ENCODE peak calls at places on chromosomes 12 and 14, in eight cellular contexts. I, V, O, T, F, N, L and K are unnamed samples.

GRCh38 chr12:3597526-3598210 is 106.7 kb downstream of the PRMT8 start:
- DNase-seq in I (no peak), T (no peak), L (no peak), O (no peak), V (no peak), N (no peak), F (peak), K (no peak)

GRCh38 chr12:54428050-54429013 is 9.3 kb upstream of the ITGA5 start:
- DNase-seq in V (peak), O (no peak), T (peak), L (no peak), I (no peak), N (no peak), F (peak), K (no peak)

GRCh38 chr14:28701733-28702132 is 64.9 kb upstream of the FOXG1 start:
- DNase-seq in V (no peak), F (no peak), O (no peak), N (no peak), I (no peak), L (no peak), T (no peak), K (no peak)

GRCh38 chr14:85308531-85309300 is 221.2 kb upstream of the FLRT2 start:
- DNase-seq in V (no peak), O (no peak), F (no peak), N (no peak), L (no peak), I (no peak), T (peak), K (no peak)

GRCh38 chr12:26319511-26319910 is 124.1 kb downstream of the SSPN start:
- DNase-seq in L (no peak), F (peak), N (no peak), T (no peak), V (no peak), O (no peak), I (peak), K (peak)

GRCh38 chr12:112716099-112717093 is 75.2 kb upstream of the RPH3A start:
- DNase-seq in L (peak), I (no peak), O (no peak), F (no peak), N (peak), T (peak), V (no peak), K (no peak)

GRCh38 chr14:83660597-83660996 is 1869.3 kb upstream of the FLRT2 start:
- DNase-seq in F (no peak), I (no peak), V (no peak), L (no peak), N (no peak), O (no peak), T (no peak), K (no peak)

GRCh38 chr12:95582230-95583058 is 31.2 kb upstream of the USP44 start:
- DNase-seq in T (peak), F (no peak), V (no peak), N (peak), O (no peak), L (peak), I (no peak), K (no peak)

GRCh38 chr14:86672071-86672470 is 1142.1 kb downstream of the FLRT2 start:
- DNase-seq in N (no peak), I (no peak), F (no peak), O (no peak), T (no peak), L (no peak), V (no peak), K (no peak)

GRCh38 chr12:66449531-66449930 is 147.2 kb downstream of the HELB start:
- DNase-seq in V (no peak), T (no peak), O (no peak), L (no peak), I (no peak), F (no peak), N (no peak), K (no peak)

GRCh38 chr14:24430682-24431568 is 1.2 kb downstream of the KHNYN start:
- DNase-seq in I (peak), N (peak), V (no peak), F (no peak), T (peak), L (no peak), O (peak), K (no peak)

GRCh38 chr14:24431569-24432258 is 2.0 kb downstream of the KHNYN start:
- DNase-seq in I (peak), O (peak), N (peak), T (peak), V (peak), F (peak), L (peak), K (peak)

GRCh38 chr14:24434676-24435075 is 4.9 kb downstream of the KHNYN start:
- DNase-seq in O (no peak), V (no peak), T (no peak), F (no peak), L (no peak), N (no peak), I (no peak), K (no peak)

GRCh38 chr14:24430143-24430681 is 458 bp downstream of the KHNYN start:
- DNase-seq in O (peak), V (peak), L (peak), T (peak), I (peak), F (peak), N (peak), K (peak)

DNA sequence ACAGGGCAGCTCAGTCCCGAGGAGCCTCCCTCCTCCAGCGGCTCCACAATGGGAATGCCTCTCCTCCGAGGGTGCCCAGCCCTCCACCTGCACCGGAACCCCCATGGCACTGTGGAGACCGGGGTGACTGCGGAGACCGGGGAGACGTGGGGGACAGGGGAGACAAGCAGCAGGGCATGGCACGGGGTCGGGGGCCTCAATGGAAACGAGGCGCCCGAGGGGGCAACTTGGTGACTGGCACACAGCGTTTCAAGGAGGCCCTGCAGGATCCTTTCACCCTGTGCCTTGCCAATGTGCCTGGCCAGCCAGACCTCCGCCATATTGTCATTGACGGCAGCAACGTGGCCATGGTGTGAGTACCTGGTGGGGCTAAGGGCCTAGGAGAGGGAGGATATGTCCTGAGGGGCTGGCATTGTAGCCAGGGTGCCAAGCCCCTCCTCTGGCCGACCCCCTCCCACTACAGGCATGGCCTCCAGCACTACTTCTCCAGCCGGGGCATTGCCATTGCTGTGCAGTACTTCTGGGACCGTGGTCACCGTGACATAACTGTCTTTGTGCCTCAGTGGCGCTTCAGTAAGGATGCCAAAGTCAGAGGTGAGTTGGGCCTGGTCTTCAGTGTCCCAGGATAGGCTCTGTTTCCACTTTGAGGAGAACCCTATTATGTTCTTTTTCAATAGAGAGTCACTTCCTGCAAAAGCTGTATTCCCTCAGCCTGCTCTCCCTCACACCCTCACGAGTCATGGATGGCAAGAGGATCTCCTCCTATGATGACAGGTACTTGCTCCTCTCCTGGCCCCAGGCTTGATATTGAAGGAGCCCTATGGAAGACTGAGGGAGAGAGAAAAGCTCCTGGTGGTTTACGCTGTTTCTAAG is 2.7 kb downstream of the KHNYN start:
- DNase-seq in I (peak), F (peak), L (peak), O (peak), T (no peak), V (no peak), N (no peak), K (no peak)
- TF ChIP-seq POLR2AphosphoS5 in I (no peak), F (no peak), L (no peak), O (no peak), T (no peak), V (no peak), N (no peak), K (no peak)

GRCh38 chr14:103541944-103542544 is 13.0 kb downstream of the TRMT61A start:
- DNase-seq in F (peak), O (peak), V (no peak), T (no peak), L (no peak), I (no peak), N (no peak), K (no peak)
- TF ChIP-seq CTCF in F (peak), O (no peak), V (no peak), T (no peak), L (no peak), I (no peak), N (peak), K (no peak)

GRCh38 chr12:79844693-79845092 is 90.2 kb downstream of the PPP1R12A start:
- DNase-seq in L (no peak), I (no peak), T (peak), V (no peak), F (no peak), N (peak), O (no peak), K (no peak)
- H3K27ac ChIP-seq in L (no peak), I (no peak), T (peak), V (no peak), F (no peak), N (no peak), O (no peak), K (no peak)

GRCh38 chr14:24275524-24276139 is 4.2 kb upstream of the RABGGTA start:
- DNase-seq in L (no peak), I (no peak), T (no peak), N (peak), O (no peak), F (no peak), V (no peak), K (no peak)

GRCh38 chr14:24280797-24281460 is 9.5 kb upstream of the RABGGTA start:
- DNase-seq in I (no peak), V (no peak), F (no peak), O (no peak), N (no peak), T (no peak), L (no peak), K (no peak)

GRCh38 chr14:24279301-24280186 is 8.1 kb upstream of the RABGGTA start:
- DNase-seq in V (no peak), I (no peak), F (no peak), L (peak), O (no peak), T (no peak), N (no peak), K (no peak)

GRCh38 chr14:24274101-24274543 is 2.7 kb upstream of the RABGGTA start:
- DNase-seq in V (no peak), O (no peak), L (no peak), T (no peak), F (no peak), I (no peak), N (peak), K (no peak)

DNA sequence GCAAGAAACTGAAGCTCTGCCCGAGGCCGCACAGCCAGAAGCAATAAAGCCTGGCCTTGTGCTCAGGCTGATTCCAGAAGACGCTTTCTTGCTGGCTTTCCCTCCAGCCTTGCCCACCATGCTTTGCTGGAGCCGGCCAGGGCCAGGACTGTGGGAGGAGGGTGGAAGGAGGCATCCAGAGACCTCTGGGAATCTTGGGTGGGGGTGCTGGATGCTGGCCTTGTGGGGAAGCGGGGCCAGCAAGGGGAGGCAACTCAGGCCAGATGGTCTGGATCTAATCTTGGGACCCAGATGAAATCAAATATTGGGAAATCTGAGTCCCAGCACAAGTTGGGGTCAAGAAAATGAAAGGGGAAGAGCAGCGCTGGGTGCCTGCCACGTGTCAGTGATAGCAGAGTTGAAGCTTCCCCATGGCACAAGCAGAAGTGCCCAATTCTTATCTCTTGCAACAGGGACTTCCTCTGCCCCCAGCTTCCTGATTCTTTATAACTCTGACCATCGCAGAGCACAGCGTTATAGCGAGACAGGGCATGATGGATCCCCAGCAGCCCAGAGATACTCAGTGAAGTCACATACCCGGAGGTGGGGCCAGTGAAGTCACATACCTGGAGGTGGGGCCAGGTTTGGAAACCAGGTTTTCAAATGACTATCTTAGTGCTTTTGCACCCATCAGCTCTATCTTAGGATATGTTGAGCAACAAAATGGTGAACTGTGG is 6.4 kb upstream of the RABGGTA start:
- DNase-seq in T (no peak), I (no peak), V (peak), F (no peak), L (no peak), O (no peak), N (no peak), K (no peak)
- TF ChIP-seq POLR2AphosphoS5 in T (no peak), I (no peak), V (no peak), F (no peak), L (no peak), O (peak), N (no peak), K (no peak)

DNA sequence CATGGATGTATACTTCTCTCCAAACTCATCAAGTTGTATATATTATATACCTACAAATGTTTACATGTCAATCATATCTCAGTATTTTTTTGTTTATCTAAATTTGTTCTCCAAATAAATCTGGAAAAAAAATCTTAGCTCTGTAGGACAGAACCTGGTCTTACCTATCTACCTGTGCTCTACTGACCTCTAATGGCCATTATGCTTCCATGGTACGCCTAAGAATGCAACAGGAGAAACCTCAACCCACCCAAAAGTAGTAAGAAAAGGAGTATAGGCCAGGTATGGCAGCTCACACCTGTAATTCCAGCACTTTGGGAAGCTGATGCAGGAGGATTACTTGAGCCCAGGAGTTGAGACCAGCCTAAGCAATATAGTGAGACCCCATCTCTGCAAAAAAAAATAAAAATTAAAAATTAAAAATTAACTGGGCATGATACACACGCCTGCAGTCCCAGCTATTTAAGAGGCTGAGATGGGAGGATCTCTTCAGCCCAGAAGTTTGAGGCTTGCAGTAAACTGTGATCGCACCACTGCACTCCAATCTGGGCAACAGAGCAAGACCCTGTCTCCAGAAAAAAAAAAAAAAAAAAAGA is 8.7 kb downstream of the OR11H4 start:
- DNase-seq in N (peak), I (no peak), V (no peak), T (no peak), L (peak), O (no peak), F (no peak), K (no peak)
- TF ChIP-seq CTCF in N (peak), I (no peak), V (no peak), T (no peak), L (peak), O (no peak), F (no peak), K (no peak)

DNA sequence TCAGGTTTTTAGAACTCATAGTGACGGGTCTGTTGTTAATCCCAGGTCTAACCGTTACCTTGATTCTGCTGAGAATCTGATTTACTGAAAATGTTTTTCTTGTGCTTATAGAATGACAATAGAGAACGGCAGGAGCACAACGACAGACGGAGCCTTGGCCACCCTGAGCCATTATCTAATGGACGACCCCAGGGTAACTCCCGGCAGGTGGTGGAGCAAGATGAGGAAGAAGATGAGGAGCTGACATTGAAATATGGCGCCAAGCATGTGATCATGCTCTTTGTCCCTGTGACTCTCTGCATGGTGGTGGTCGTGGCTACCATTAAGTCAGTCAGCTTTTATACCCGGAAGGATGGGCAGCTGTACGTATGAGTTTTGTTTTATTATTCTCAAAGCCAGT is 34.4 kb downstream of the PSEN1 start:
- DNase-seq in T (no peak), N (peak), O (no peak), L (no peak), I (no peak), F (no peak), V (no peak), K (no peak)
- H3K27ac ChIP-seq in T (no peak), N (no peak), O (no peak), L (no peak), I (no peak), F (no peak), V (no peak), K (no peak)

GRCh38 chr14:62082779-62083178 is 320.6 kb downstream of the SNAPC1 start:
- DNase-seq in I (no peak), V (no peak), F (no peak), L (no peak), O (no peak), T (no peak), N (no peak), K (no peak)
- TF ChIP-seq POLR2AphosphoS5 in I (no peak), V (no peak), F (no peak), L (no peak), O (no peak), T (no peak), N (no peak), K (no peak)

DNA sequence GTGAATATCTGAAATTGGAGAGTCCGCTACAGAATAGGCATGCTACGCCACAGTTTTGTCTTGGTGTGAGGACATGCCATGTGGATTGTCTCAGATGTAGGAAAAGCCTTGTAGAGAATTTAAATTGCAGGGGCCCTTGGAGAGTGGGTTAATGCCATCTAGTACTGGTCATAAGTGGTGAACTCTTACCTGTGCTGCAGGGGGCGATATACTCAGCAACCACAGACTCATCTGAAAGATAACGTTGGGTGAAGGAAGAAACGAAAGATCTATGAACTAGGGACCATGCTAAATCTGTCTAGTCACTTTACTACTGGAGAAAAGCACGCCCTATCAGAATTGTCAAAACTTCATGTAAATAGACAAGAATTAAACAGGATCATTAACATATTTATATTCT is 33.7 kb upstream of the A2M start:
- DNase-seq in V (no peak), I (no peak), N (peak), L (no peak), T (no peak), O (no peak), F (no peak), K (no peak)
- TF ChIP-seq CTCF in V (no peak), I (no peak), N (peak), L (no peak), T (no peak), O (no peak), F (no peak), K (no peak)

GRCh38 chr14:32510815-32511214 is 181.7 kb downstream of the AKAP6 start:
- DNase-seq in V (no peak), L (no peak), I (no peak), N (no peak), O (no peak), F (no peak), T (no peak), K (no peak)

GRCh38 chr14:32509632-32510187 is 180.6 kb downstream of the AKAP6 start:
- DNase-seq in N (no peak), T (peak), I (peak), F (peak), O (no peak), V (peak), L (no peak), K (peak)

GRCh38 chr14:32508281-32508680 is 179.2 kb downstream of the AKAP6 start:
- DNase-seq in N (no peak), T (no peak), L (no peak), I (no peak), F (no peak), O (no peak), V (no peak), K (no peak)

GRCh38 chr14:32512348-32512747 is 183.2 kb downstream of the AKAP6 start:
- DNase-seq in N (no peak), O (no peak), F (no peak), T (no peak), L (no peak), V (no peak), I (no peak), K (no peak)

GRCh38 chr14:32507029-32507984 is 178.2 kb downstream of the AKAP6 start:
- DNase-seq in F (no peak), N (no peak), I (no peak), V (no peak), L (no peak), O (no peak), T (no peak), K (no peak)
- H3K27ac ChIP-seq in F (peak), N (no peak), I (peak), V (peak), L (peak), O (no peak), T (no peak), K (no peak)

DNA sequence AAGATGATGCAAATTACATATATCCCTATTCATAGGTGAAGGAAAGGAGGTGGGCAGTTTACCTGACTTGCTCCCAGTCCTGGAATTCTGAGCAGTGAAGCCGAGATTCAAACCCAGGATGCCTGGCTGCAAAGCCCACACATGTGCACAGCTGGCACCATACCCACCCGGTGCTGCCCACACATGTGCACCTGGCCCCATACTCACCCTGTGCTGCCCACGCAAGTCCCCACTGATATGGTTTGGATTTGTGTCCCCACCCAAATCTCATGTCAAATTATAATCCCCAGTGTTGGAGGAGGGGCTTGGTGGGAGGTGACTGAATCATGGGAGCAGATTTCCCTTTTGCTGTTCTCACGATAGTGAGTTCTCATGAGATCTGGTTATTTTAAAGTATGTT is 179.2 kb upstream of the C14orf180 start:
- DNase-seq in I (no peak), T (no peak), F (no peak), V (no peak), L (no peak), N (no peak), O (peak), K (no peak)
- TF ChIP-seq POLR2AphosphoS5 in I (no peak), T (no peak), F (no peak), V (no peak), L (no peak), N (no peak), O (no peak), K (no peak)